ENCODE peak calls at places on chromosomes 6 and 20, in nine cellular contexts. G is heart right ventricle; T is CD8-positive, alpha-beta memory T cell; B is CD8-positive, alpha-beta T cell; C is naive thymus-derived CD4-positive, alpha-beta T cell; F is pancreas; R is tibial nerve; N is hepatocyte; U is cardiac muscle cell. K is an unnamed sample.

GRCh38 chr6:79697430-79697829 is 66.3 kb downstream of the SH3BGRL2 start:
- DNase-seq in G (no peak), T (no peak), B (no peak), C (no peak), F (no peak), R (no peak), N (no peak), U (no peak), K (no peak)

GRCh38 chr6:118618676-118619377 is 32.6 kb downstream of the CEP85L start:
- DNase-seq in G (peak; percentile 60), T (peak; percentile 47), B (peak; percentile 58), C (peak; percentile 70), F (peak; percentile 65), R (peak; percentile 76), N (peak; percentile 50), U (peak; percentile 46), K (peak; percentile 47)

GRCh38 chr20:25178563-25179438 is 16.7 kb upstream of the ENTPD6 start:
- DNase-seq in G (no peak), T (no peak), B (no peak), C (peak; percentile 44), F (no peak), R (peak; percentile 48), N (peak; percentile 62), U (peak; percentile 85), K (peak; percentile 82)

GRCh38 chr6:116969211-116969863 is 92.3 kb downstream of the RFX6 start:
- DNase-seq in G (peak; percentile 11), T (no peak), B (no peak), C (peak; percentile 5), F (no peak), R (no peak), N (peak; percentile 82), U (peak; percentile 65), K (no peak)

GRCh38 chr6:129104131-129104530 is 221.2 kb downstream of the LAMA2 start:
- DNase-seq in G (no peak), T (no peak), B (no peak), C (no peak), F (no peak), R (no peak), N (no peak), U (peak; percentile 87), K (no peak)

GRCh38 chr20:38927902-38928578 is 1.8 kb downstream of the FAM83D start:
- DNase-seq in G (no peak), T (no peak), B (no peak), C (no peak), F (no peak), R (no peak), N (no peak), U (no peak), K (no peak)

GRCh38 chr6:120938876-120939231 is 395.4 kb downstream of the TBC1D32 start:
- DNase-seq in G (no peak), T (no peak), B (no peak), C (no peak), F (no peak), R (no peak), N (no peak), U (no peak), K (no peak)

GRCh38 chr6:84103029-84103428 is 69.5 kb downstream of the MRAP2 start:
- DNase-seq in G (no peak), T (no peak), B (no peak), C (no peak), F (no peak), R (no peak), N (no peak), U (peak; percentile 10), K (no peak)

GRCh38 chr6:169291148-169291547 is 37.5 kb upstream of the THBS2 start:
- DNase-seq in G (no peak), T (no peak), B (no peak), C (no peak), F (no peak), R (no peak), N (no peak), U (no peak), K (no peak)

GRCh38 chr6:169291639-169292339 is 38.1 kb upstream of the THBS2 start:
- DNase-seq in G (no peak), T (no peak), B (no peak), C (no peak), F (no peak), R (no peak), N (no peak), U (no peak), K (no peak)

GRCh38 chr6:169289257-169289656 is 35.6 kb upstream of the THBS2 start:
- DNase-seq in G (no peak), T (no peak), B (no peak), C (no peak), F (no peak), R (no peak), N (no peak), U (no peak), K (no peak)

GRCh38 chr6:169288591-169288990 is 34.9 kb upstream of the THBS2 start:
- DNase-seq in G (peak; percentile 40), T (no peak), B (no peak), C (no peak), F (no peak), R (no peak), N (no peak), U (peak; percentile 83), K (no peak)

DNA sequence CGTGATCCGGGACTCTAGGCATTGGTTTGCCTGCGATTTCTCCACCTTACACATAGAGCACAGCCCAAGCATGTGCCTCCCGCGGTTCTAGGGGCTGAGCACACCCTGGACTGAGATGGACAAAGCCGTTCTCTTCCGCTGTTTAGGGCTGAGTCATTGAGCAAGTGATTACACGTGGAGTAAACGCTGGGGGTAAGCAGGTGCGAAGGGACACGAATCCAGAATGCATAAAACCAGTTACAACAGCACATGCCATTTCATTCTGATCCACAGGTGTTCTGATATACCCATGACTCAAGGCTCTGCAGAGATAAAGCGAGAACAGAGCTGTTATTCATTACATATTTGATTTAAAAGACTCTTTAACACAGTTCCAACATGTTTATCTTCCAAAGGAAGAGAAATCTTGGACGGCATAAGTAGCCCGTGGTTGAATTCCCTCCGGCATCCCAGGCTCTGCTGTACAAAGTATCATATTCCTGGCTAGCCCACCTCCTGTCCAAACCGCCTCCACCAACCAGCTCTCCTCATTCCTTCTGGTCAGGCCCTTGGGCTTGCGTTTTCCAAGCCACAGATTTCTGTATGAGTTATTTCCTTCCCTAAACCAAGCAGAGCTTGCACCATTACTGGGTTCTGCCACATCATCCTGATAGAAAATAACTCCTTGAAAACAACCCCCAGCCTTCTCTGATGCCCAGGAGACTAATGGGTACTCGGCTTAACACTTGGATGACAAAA is 36.2 kb upstream of the THBS2 start:
- DNase-seq in G (peak; percentile 61), T (no peak), B (no peak), C (no peak), F (no peak), R (peak; percentile 60), N (no peak), U (peak; percentile 97), K (peak; percentile 55)
- H3K27ac ChIP-seq in G (peak overlapping the region; percentile 77), T (no peak overlapping the region), B (no peak overlapping the region), C (no peak overlapping the region), F (no peak overlapping the region), R (no peak overlapping the region), N (no peak overlapping the region), U (no peak overlapping the region), K (peak overlapping the region; percentile 54)

GRCh38 chr20:44648068-44648467 is 3.4 kb downstream of the ADA start:
- DNase-seq in G (no peak), T (no peak), B (no peak), C (no peak), F (no peak), R (no peak), N (no peak), U (no peak), K (no peak)

GRCh38 chr20:44646641-44647274 is 4.7 kb downstream of the ADA start:
- DNase-seq in G (no peak), T (no peak), B (no peak), C (no peak), F (no peak), R (no peak), N (no peak), U (peak; percentile 30), K (no peak)

GRCh38 chr20:44650777-44651493 is 564 bp downstream of the ADA start:
- DNase-seq in G (peak; percentile 37), T (no peak), B (peak; percentile 46), C (no peak), F (no peak), R (no peak), N (no peak), U (peak; percentile 19), K (no peak)

GRCh38 chr20:44649976-44650375 is 1.5 kb downstream of the ADA start:
- DNase-seq in G (no peak), T (no peak), B (no peak), C (no peak), F (no peak), R (no peak), N (no peak), U (no peak), K (no peak)

DNA sequence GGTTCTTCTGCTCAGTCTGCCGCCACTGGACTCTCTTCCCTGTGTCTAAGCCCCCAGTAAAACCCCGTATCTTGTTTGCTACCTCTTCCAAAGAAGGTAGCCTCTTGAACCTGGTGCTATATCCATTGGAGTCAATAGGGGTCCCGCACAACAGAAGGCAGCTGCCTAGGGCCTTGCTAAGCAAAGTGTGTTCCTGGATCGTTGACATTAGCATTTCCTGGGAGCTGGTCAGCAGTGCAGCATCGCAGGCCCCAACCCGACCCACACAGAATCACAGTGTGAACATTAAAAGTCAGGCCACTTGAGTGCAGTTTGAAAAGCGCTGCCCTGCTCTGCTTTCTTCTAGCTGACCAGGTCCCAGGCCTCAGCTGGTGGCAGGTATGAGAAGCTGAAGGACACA is 2.9 kb downstream of the ADA start:
- DNase-seq in G (no peak), T (no peak), B (no peak), C (no peak), F (no peak), R (no peak), N (no peak), U (no peak), K (no peak)
- H3K4me3 ChIP-seq in G (no peak overlapping the region), T (no peak overlapping the region), B (no peak overlapping the region), C (no peak overlapping the region), F (no peak overlapping the region), R (no peak overlapping the region), N (no peak overlapping the region), U (no peak overlapping the region), K (no peak overlapping the region)

GRCh38 chr6:31874084-31874670 is 4.6 kb downstream of the SLC44A4 start:
- DNase-seq in G (no peak), T (no peak), B (no peak), C (no peak), F (no peak), R (no peak), N (peak; percentile 10), U (no peak), K (no peak)
- H3K4me1 ChIP-seq in G (no peaks in the 10 kb centered on the region), T (no peaks in the 10 kb centered on the region), B (no peaks in the 10 kb centered on the region), C (no peaks in the 10 kb centered on the region), F (no peaks in the 10 kb centered on the region), R (no peaks in the 10 kb centered on the region), N (no peaks in the 10 kb centered on the region), U (no peaks in the 10 kb centered on the region), K (no peaks in the 10 kb centered on the region)

DNA sequence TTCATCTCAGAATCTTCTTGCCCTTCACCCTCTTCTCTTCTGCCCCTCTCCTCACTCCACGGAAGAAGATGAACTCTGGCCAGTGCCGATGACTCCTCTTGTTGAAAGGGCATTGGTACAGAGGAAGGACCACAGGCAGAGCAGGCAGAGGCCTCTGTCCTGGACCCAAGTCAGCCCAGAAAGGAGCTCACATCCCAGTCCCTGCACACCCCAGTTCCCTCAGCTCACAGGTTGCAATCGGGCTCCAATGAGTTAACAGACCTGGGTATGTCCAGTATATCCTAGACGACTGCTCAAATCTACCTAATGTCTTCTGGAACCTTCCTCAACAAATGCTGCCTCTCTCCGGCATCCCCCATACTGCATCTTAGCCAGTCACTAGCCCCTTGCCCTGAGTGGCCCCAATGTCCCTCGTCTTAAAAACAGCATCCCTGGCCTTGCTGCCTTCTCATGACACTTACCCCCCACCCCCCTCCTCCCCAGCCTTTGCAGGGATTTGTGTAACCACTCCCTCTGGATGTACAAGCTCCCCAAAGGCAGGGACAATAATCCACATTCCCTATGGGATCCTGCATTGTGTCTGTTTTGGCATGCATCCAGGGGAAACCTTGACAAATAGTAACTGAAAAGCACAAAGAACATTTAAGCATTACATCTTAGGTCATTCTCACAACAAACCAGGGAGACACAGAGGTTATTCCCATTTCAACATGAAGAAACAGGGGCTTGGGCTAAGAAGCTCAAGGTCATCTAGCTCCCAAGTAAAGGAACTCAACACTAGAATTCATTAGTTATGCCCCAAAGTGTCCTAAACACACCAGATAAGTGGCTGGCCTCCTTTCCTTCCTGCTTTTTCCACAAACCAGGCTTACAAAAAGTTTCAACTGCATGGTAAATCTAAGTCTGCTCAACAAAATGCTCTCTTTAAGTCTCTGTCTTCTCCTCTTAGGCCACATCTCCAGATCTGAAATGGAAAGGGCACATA is 45.1 kb downstream of the TRERF1 start:
- DNase-seq in G (peak; percentile 50), T (no peak), B (no peak), C (no peak), F (no peak), R (no peak), N (no peak), U (peak; percentile 42), K (no peak)
- H3K27ac ChIP-seq in G (peak overlapping the region; percentile 63), T (no peak overlapping the region), B (no peak overlapping the region), C (no peak overlapping the region), F (no peak overlapping the region), R (no peak overlapping the region), N (no peak overlapping the region), U (no peak overlapping the region), K (no peak overlapping the region)

K was measured in gastrocnemius medialis.